ENCODE peak calls at places on chromosomes 5 and 9, in five cellular contexts. One of them, this sample, is unnamed. For H3K27me3, the result is how much of the 10 kb centered on the place peaks cover.

GRCh38 chr5:71817891-71818290 is 98.8 kb downstream of the CARTPT start:
- DNase-seq in uterus: no peak
- DNase-seq in H9: no peak
- DNase-seq in Peyer's patch: no peak
- DNase-seq in ascending aorta: no peak
- DNase-seq in this sample: no peak

GRCh38 chr9:3946840-3947239 is 353.0 kb downstream of the GLIS3 start:
- DNase-seq in ascending aorta: no peak
- DNase-seq in uterus: no peak
- DNase-seq in Peyer's patch: no peak
- DNase-seq in H9: peak
- DNase-seq in this sample: no peak

GRCh38 chr5:176175101-176175852 is 62.9 kb upstream of the SIMC1 start:
- DNase-seq in H9: no peak
- DNase-seq in uterus: no peak
- DNase-seq in Peyer's patch: no peak
- DNase-seq in ascending aorta: no peak
- DNase-seq in this sample: no peak

GRCh38 chr9:12640866-12641636 is 52.1 kb upstream of the TYRP1 start:
- DNase-seq in ascending aorta: no peak
- DNase-seq in uterus: no peak
- DNase-seq in H9: no peak
- DNase-seq in Peyer's patch: no peak
- DNase-seq in this sample: no peak

GRCh38 chr9:98007251-98007928 is 24.2 kb downstream of the ANP32B start:
- DNase-seq in H9: no peak
- DNase-seq in ascending aorta: no peak
- DNase-seq in uterus: no peak
- DNase-seq in Peyer's patch: no peak
- DNase-seq in this sample: no peak

GRCh38 chr5:111074244-111074643 is 2.7 kb downstream of the TSLP start:
- DNase-seq in H9: no peak
- DNase-seq in ascending aorta: no peak
- DNase-seq in uterus: no peak
- DNase-seq in Peyer's patch: no peak
- DNase-seq in this sample: no peak

GRCh38 chr5:76081811-76082783 is 1.1 kb upstream of the SV2C start:
- DNase-seq in uterus: no peak
- DNase-seq in H9: peak
- DNase-seq in Peyer's patch: no peak
- DNase-seq in ascending aorta: no peak
- DNase-seq in this sample: no peak

GRCh38 chr9:79134654-79135053 is 437.1 kb upstream of the TLE4 start:
- DNase-seq in H9: peak
- DNase-seq in Peyer's patch: no peak
- DNase-seq in ascending aorta: no peak
- DNase-seq in uterus: no peak
- DNase-seq in this sample: no peak

GRCh38 chr9:95644377-95644776 is 127.6 kb upstream of the PTCH1 start:
- DNase-seq in H9: no peak
- DNase-seq in Peyer's patch: no peak
- DNase-seq in uterus: no peak
- DNase-seq in ascending aorta: no peak
- DNase-seq in this sample: no peak

GRCh38 chr5:35009657-35010056 is 38.1 kb downstream of the AGXT2 start:
- DNase-seq in uterus: no peak
- DNase-seq in Peyer's patch: no peak
- DNase-seq in ascending aorta: no peak
- DNase-seq in H9: no peak
- DNase-seq in this sample: no peak

GRCh38 chr9:20048985-20049384 is 260.1 kb upstream of the SLC24A2 start:
- DNase-seq in uterus: no peak
- DNase-seq in H9: no peak
- DNase-seq in Peyer's patch: no peak
- DNase-seq in ascending aorta: no peak
- DNase-seq in this sample: no peak

GRCh38 chr5:95761771-95762680 is 30.9 kb downstream of the RHOBTB3 start:
- DNase-seq in Peyer's patch: no peak
- DNase-seq in uterus: no peak
- DNase-seq in H9: no peak
- DNase-seq in ascending aorta: no peak
- DNase-seq in this sample: peak

GRCh38 chr9:129839324-129840023 is 4.2 kb downstream of the USP20 start:
- DNase-seq in Peyer's patch: no peak
- DNase-seq in uterus: no peak
- DNase-seq in ascending aorta: no peak
- DNase-seq in H9: no peak
- DNase-seq in this sample: no peak

GRCh38 chr5:32116574-32117313 is 57.4 kb downstream of the GOLPH3 start:
- DNase-seq in ascending aorta: no peak
- DNase-seq in Peyer's patch: no peak
- DNase-seq in uterus: no peak
- DNase-seq in H9: no peak
- DNase-seq in this sample: no peak

GRCh38 chr5:172443441-172444109 is 10.8 kb downstream of the SH3PXD2B start:
- DNase-seq in Peyer's patch: peak
- DNase-seq in H9: no peak
- DNase-seq in uterus: peak
- DNase-seq in ascending aorta: peak
- DNase-seq in this sample: peak

GRCh38 chr5:66223637-66224036 is 79.5 kb downstream of the SREK1 start:
- DNase-seq in H9: no peak
- DNase-seq in ascending aorta: no peak
- DNase-seq in uterus: peak
- DNase-seq in Peyer's patch: no peak
- DNase-seq in this sample: no peak

GRCh38 chr5:107294151-107294550 is 376.6 kb downstream of the EFNA5 start:
- DNase-seq in Peyer's patch: no peak
- DNase-seq in ascending aorta: no peak
- DNase-seq in uterus: no peak
- DNase-seq in H9: no peak
- DNase-seq in this sample: no peak

GRCh38 chr5:55997742-55998351 is 3.1 kb upstream of the IL6ST start:
- DNase-seq in H9: no peak
- DNase-seq in Peyer's patch: no peak
- DNase-seq in uterus: no peak
- DNase-seq in ascending aorta: no peak
- DNase-seq in this sample: no peak

GRCh38 chr5:133967124-133967523 is 1.3 kb downstream of the C5orf15 start:
- DNase-seq in H9: no peak
- DNase-seq in Peyer's patch: no peak
- DNase-seq in uterus: no peak
- DNase-seq in ascending aorta: no peak
- DNase-seq in this sample: no peak

GRCh38 chr5:15001512-15001911 is 129.9 kb upstream of the ANKH start:
- DNase-seq in uterus: no peak
- DNase-seq in ascending aorta: no peak
- DNase-seq in Peyer's patch: no peak
- DNase-seq in H9: no peak
- DNase-seq in this sample: no peak

GRCh38 chr9:893843-894420 is 52.4 kb downstream of the DMRT1 start:
- DNase-seq in ascending aorta: no peak
- DNase-seq in uterus: peak
- DNase-seq in H9: peak
- DNase-seq in Peyer's patch: peak
- DNase-seq in this sample: peak

GRCh38 chr9:98706651-98707103 is 2.1 kb downstream of the GABBR2 start:
- DNase-seq in ascending aorta: no peak
- DNase-seq in H9: no peak
- DNase-seq in uterus: no peak
- DNase-seq in Peyer's patch: no peak
- DNase-seq in this sample: no peak

GRCh38 chr5:141875022-141875740 is 3.0 kb downstream of the PCDH1 start:
- DNase-seq in Peyer's patch: no peak
- DNase-seq in uterus: no peak
- DNase-seq in H9: no peak
- DNase-seq in ascending aorta: no peak
- DNase-seq in this sample: no peak

GRCh38 chr5:156432830-156433105 is 105.8 kb downstream of the SGCD start:
- DNase-seq in ascending aorta: no peak
- DNase-seq in Peyer's patch: no peak
- DNase-seq in uterus: no peak
- DNase-seq in H9: no peak
- DNase-seq in this sample: no peak

GRCh38 chr9:90987566-90987965 is 185.9 kb downstream of the SYK start:
- DNase-seq in ascending aorta: no peak
- DNase-seq in Peyer's patch: no peak
- DNase-seq in uterus: no peak
- DNase-seq in H9: no peak
- DNase-seq in this sample: no peak

GRCh38 chr5:179342577-179342976 is 2.7 kb downstream of the ADAMTS2 start:
- DNase-seq in H9: peak
- DNase-seq in ascending aorta: no peak
- DNase-seq in Peyer's patch: no peak
- DNase-seq in uterus: peak
- DNase-seq in this sample: no peak
- TF ChIP-seq CTCF in H9: peak
- TF ChIP-seq CTCF in ascending aorta: no peak
- TF ChIP-seq CTCF in Peyer's patch: no peak
- TF ChIP-seq CTCF in uterus: peak
- TF ChIP-seq CTCF in this sample: peak

GRCh38 chr5:2748180-2748840 is 3.2 kb downstream of the IRX2 start:
- DNase-seq in H9: no peak
- DNase-seq in ascending aorta: no peak
- DNase-seq in Peyer's patch: no peak
- DNase-seq in uterus: no peak
- DNase-seq in this sample: no peak

GRCh38 chr5:2746642-2747041 is 4.8 kb downstream of the IRX2 start:
- DNase-seq in uterus: no peak
- DNase-seq in ascending aorta: no peak
- DNase-seq in Peyer's patch: no peak
- DNase-seq in H9: no peak
- DNase-seq in this sample: no peak

GRCh38 chr5:2748841-2749513 is 2.5 kb downstream of the IRX2 start:
- DNase-seq in Peyer's patch: no peak
- DNase-seq in ascending aorta: no peak
- DNase-seq in H9: no peak
- DNase-seq in uterus: no peak
- DNase-seq in this sample: no peak

GRCh38 chr5:2749514-2750025 is 1.9 kb downstream of the IRX2 start:
- DNase-seq in Peyer's patch: no peak
- DNase-seq in H9: no peak
- DNase-seq in uterus: no peak
- DNase-seq in ascending aorta: no peak
- DNase-seq in this sample: no peak

GRCh38 chr5:2747372-2748179 is 3.9 kb downstream of the IRX2 start:
- DNase-seq in uterus: no peak
- DNase-seq in ascending aorta: no peak
- DNase-seq in Peyer's patch: no peak
- DNase-seq in H9: no peak
- DNase-seq in this sample: no peak
- H3K27me3 ChIP-seq in uterus: under half
- H3K27me3 ChIP-seq in ascending aorta: under half
- H3K27me3 ChIP-seq in Peyer's patch: under half
- H3K27me3 ChIP-seq in H9: under half
- H3K27me3 ChIP-seq in this sample: under half

DNA sequence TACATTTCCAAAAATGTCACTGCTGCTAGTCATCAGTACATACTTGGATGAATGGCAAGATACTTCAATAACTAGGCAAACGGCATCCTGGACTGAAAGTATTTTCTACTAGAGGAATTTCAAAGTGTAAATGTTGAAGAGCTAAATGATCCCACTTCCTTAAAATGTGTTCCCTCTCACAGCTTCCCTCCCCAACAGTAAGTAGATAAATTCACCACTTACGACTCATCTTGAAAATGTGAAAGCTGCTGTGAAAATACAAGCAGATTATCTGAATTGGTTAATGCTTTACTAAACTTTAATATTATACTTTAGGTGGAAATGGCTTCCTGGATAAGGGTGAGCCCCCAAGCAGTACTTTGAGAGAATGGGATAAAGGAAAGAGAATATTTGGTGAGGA is 1571.4 kb upstream of the WWC1 start:
- DNase-seq in uterus: no peak
- DNase-seq in H9: no peak
- DNase-seq in Peyer's patch: no peak
- DNase-seq in ascending aorta: no peak
- DNase-seq in this sample: no peak
- TF ChIP-seq CTCF in uterus: no peak
- TF ChIP-seq CTCF in H9: no peak
- TF ChIP-seq CTCF in Peyer's patch: no peak
- TF ChIP-seq CTCF in ascending aorta: no peak
- TF ChIP-seq CTCF in this sample: no peak

GRCh38 chr9:133600747-133601146 is 8.4 kb downstream of the FAM163B start:
- DNase-seq in H9: no peak
- DNase-seq in Peyer's patch: no peak
- DNase-seq in uterus: no peak
- DNase-seq in ascending aorta: no peak
- DNase-seq in this sample: no peak
- H3K27me3 ChIP-seq in H9: under half
- H3K27me3 ChIP-seq in Peyer's patch: under half
- H3K27me3 ChIP-seq in uterus: under half
- H3K27me3 ChIP-seq in ascending aorta: under half
- H3K27me3 ChIP-seq in this sample: under half